ENCODE peak calls at places on chromosome 11, in six cellular contexts. One of them, this sample, is unnamed.

GRCh38 chr11:62774407-62774806 is 3.2 kb downstream of the TAF6L start:
- DNase-seq in T-cell: no peak
- DNase-seq in GM10248: no peak
- DNase-seq in activated T-helper 9 cell treated with anti-CD3 and anti-CD28 coated beads, Interleukin-2, amount 50 U/mL, for 16 hours: no peak
- DNase-seq in CD4-positive, CD25-positive, alpha-beta regulatory T cell: no peak
- DNase-seq in lower leg skin: no peak
- DNase-seq in this sample: no peak

GRCh38 chr11:66235141-66235540 is 33.3 kb upstream of the RAB1B start:
- DNase-seq in T-cell: no peak
- DNase-seq in GM10248: no peak
- DNase-seq in CD4-positive, CD25-positive, alpha-beta regulatory T cell: no peak
- DNase-seq in activated T-helper 9 cell treated with anti-CD3 and anti-CD28 coated beads, Interleukin-2, amount 50 U/mL, for 16 hours: no peak
- DNase-seq in lower leg skin: no peak
- DNase-seq in this sample: no peak

GRCh38 chr11:115606223-115607220 is 102.3 kb upstream of the CADM1 start:
- DNase-seq in lower leg skin: no peak
- DNase-seq in GM10248: no peak
- DNase-seq in CD4-positive, CD25-positive, alpha-beta regulatory T cell: no peak
- DNase-seq in activated T-helper 9 cell treated with anti-CD3 and anti-CD28 coated beads, Interleukin-2, amount 50 U/mL, for 16 hours: no peak
- DNase-seq in T-cell: no peak
- DNase-seq in this sample: no peak

GRCh38 chr11:43787823-43788222 is 92.8 kb upstream of the ALKBH3 start:
- DNase-seq in activated T-helper 9 cell treated with anti-CD3 and anti-CD28 coated beads, Interleukin-2, amount 50 U/mL, for 16 hours: no peak
- DNase-seq in lower leg skin: no peak
- DNase-seq in T-cell: no peak
- DNase-seq in GM10248: no peak
- DNase-seq in CD4-positive, CD25-positive, alpha-beta regulatory T cell: no peak
- DNase-seq in this sample: no peak

GRCh38 chr11:109680127-109680526 is 258.1 kb downstream of the C11orf87 start:
- DNase-seq in CD4-positive, CD25-positive, alpha-beta regulatory T cell: no peak
- DNase-seq in lower leg skin: no peak
- DNase-seq in GM10248: no peak
- DNase-seq in T-cell: no peak
- DNase-seq in activated T-helper 9 cell treated with anti-CD3 and anti-CD28 coated beads, Interleukin-2, amount 50 U/mL, for 16 hours: no peak
- DNase-seq in this sample: no peak

GRCh38 chr11:110467556-110467955 is 37.8 kb downstream of the FDX1 start:
- DNase-seq in activated T-helper 9 cell treated with anti-CD3 and anti-CD28 coated beads, Interleukin-2, amount 50 U/mL, for 16 hours: no peak
- DNase-seq in T-cell: no peak
- DNase-seq in lower leg skin: no peak
- DNase-seq in CD4-positive, CD25-positive, alpha-beta regulatory T cell: no peak
- DNase-seq in GM10248: no peak
- DNase-seq in this sample: no peak

GRCh38 chr11:61551630-61552029 is 29.2 kb downstream of the SYT7 start:
- DNase-seq in lower leg skin: no peak
- DNase-seq in GM10248: no peak
- DNase-seq in CD4-positive, CD25-positive, alpha-beta regulatory T cell: no peak
- DNase-seq in activated T-helper 9 cell treated with anti-CD3 and anti-CD28 coated beads, Interleukin-2, amount 50 U/mL, for 16 hours: no peak
- DNase-seq in T-cell: no peak
- DNase-seq in this sample: no peak

GRCh38 chr11:535519-536454 is at the start of gene HRAS:
- DNase-seq in lower leg skin: peak; percentile 99
- DNase-seq in activated T-helper 9 cell treated with anti-CD3 and anti-CD28 coated beads, Interleukin-2, amount 50 U/mL, for 16 hours: peak; percentile 93
- DNase-seq in CD4-positive, CD25-positive, alpha-beta regulatory T cell: peak; percentile 96
- DNase-seq in T-cell: peak; percentile 95
- DNase-seq in GM10248: peak; percentile 100
- DNase-seq in this sample: peak; percentile 91

GRCh38 chr11:46120711-46121327 is 435 bp downstream of the PHF21A start:
- DNase-seq in activated T-helper 9 cell treated with anti-CD3 and anti-CD28 coated beads, Interleukin-2, amount 50 U/mL, for 16 hours: no peak
- DNase-seq in CD4-positive, CD25-positive, alpha-beta regulatory T cell: no peak
- DNase-seq in GM10248: no peak
- DNase-seq in lower leg skin: no peak
- DNase-seq in T-cell: no peak
- DNase-seq in this sample: peak; percentile 3